ENCODE peak calls at places on chromosome 16, in five cellular contexts. D, Q, X, Y and W are unnamed samples.
A peak's percentile ranks its signal among the peaks of the same experiment; 100 is the strongest.

GRCh38 chr16:2757344-2757743 is 4.9 kb downstream of the SRRM2 start:
- DNase-seq in D (no peak), Q (no peak), X (no peak), Y (no peak), W (no peak)

GRCh38 chr16:88864521-88864920 is 1.9 kb downstream of the PABPN1L start:
- DNase-seq in D (no peak), Q (no peak), X (no peak), Y (no peak), W (no peak)

GRCh38 chr16:50251375-50252081 is 14.8 kb upstream of the ADCY7 start:
- DNase-seq in D (no peak), Q (no peak), X (peak; percentile 83), Y (no peak), W (no peak)

GRCh38 chr16:14121135-14121534 is 50.0 kb downstream of the MRTFB start:
- DNase-seq in D (no peak), Q (no peak), X (no peak), Y (no peak), W (no peak)

GRCh38 chr16:23351360-23351759 is 49.3 kb downstream of the SCNN1B start:
- DNase-seq in D (no peak), Q (no peak), X (no peak), Y (peak; percentile 83), W (no peak)

GRCh38 chr16:15925631-15926030 is 23.8 kb upstream of the ABCC1 start:
- DNase-seq in D (no peak), Q (no peak), X (no peak), Y (no peak), W (no peak)

GRCh38 chr16:52436646-52437645 is 110.0 kb downstream of the TOX3 start:
- DNase-seq in D (no peak), Q (no peak), X (no peak), Y (no peak), W (no peak)

GRCh38 chr16:71883193-71883848 is 661 bp downstream of the ZNF821 start:
- DNase-seq in D (peak; percentile 38), Q (peak; percentile 72), X (peak; percentile 12), Y (peak; percentile 47), W (peak; percentile 71)

GRCh38 chr16:28910046-28911031 is 14.7 kb downstream of the RABEP2 start:
- DNase-seq in D (no peak), Q (no peak), X (peak; percentile 49), Y (no peak), W (no peak)

GRCh38 chr16:3076577-3076976 is 11.1 kb downstream of the IL32 start:
- DNase-seq in D (no peak), Q (no peak), X (no peak), Y (no peak), W (no peak)

GRCh38 chr16:67871256-67871655 is 1.6 kb upstream of the EDC4 start:
- DNase-seq in D (no peak), Q (no peak), X (no peak), Y (no peak), W (no peak)

GRCh38 chr16:87417511-87417910 is 25.4 kb downstream of the MAP1LC3B start:
- DNase-seq in D (no peak), Q (no peak), X (no peak), Y (no peak), W (no peak)

GRCh38 chr16:47229651-47230050 is 85.9 kb upstream of the NETO2 start:
- DNase-seq in D (no peak), Q (no peak), X (no peak), Y (no peak), W (no peak)

GRCh38 chr16:48013476-48013875 is 142.3 kb downstream of the ABCC12 start:
- DNase-seq in D (no peak), Q (no peak), X (peak; percentile 88), Y (no peak), W (no peak)

GRCh38 chr16:83438326-83438725 is 369.5 kb upstream of the HSBP1 start:
- DNase-seq in D (no peak), Q (no peak), X (no peak), Y (no peak), W (no peak)

GRCh38 chr16:56950881-56951771 is 10.6 kb upstream of the CETP start:
- DNase-seq in D (peak; percentile 24), Q (peak; percentile 78), X (peak; percentile 50), Y (peak; percentile 81), W (peak; percentile 74)

GRCh38 chr16:47644661-47645060 is 183.5 kb downstream of the PHKB start:
- DNase-seq in D (no peak), Q (no peak), X (no peak), Y (no peak), W (no peak)

GRCh38 chr16:11669380-11670146 is 1.3 kb downstream of the SNN start:
- DNase-seq in D (no peak), Q (no peak), X (no peak), Y (peak; percentile 38), W (no peak)

GRCh38 chr16:74107795-74108610 is 188.6 kb upstream of the PSMD7 start:
- DNase-seq in D (peak; percentile 39), Q (peak; percentile 56), X (peak; percentile 75), Y (peak; percentile 84), W (peak; percentile 38)